ENCODE peak calls at places on chromosomes 16 and 17, in ten cellular contexts. R is dermis microvascular lymphatic vessel endothelial cell, C is psoas muscle, Z is mucosa of descending colon, I is D341Med, W is activated T-cell treated with anti-CD3 and anti-CD28 coated beads for 4 hours, S is T47D, V is H1, H is sciatic nerve, A is stromal cell of bone marrow. M is an unnamed sample.

GRCh38 chr16:73794936-73795335 is 501.7 kb upstream of the PSMD7 start:
- DNase-seq in R (no peak), C (peak; percentile 47), Z (no peak), I (no peak), W (no peak), S (no peak), V (no peak), H (no peak), A (no peak), M (no peak)

GRCh38 chr17:9968881-9969280 is 63.8 kb upstream of the RCVRN start:
- DNase-seq in R (no peak), C (no peak), Z (no peak), I (no peak), W (no peak), S (peak; percentile 15), V (no peak), H (no peak), A (no peak), M (no peak)

GRCh38 chr17:44280383-44280782 is 12.4 kb upstream of the SLC4A1 start:
- DNase-seq in R (no peak), C (no peak), Z (no peak), I (no peak), W (no peak), S (no peak), V (no peak), H (no peak), A (no peak), M (no peak)

GRCh38 chr17:30137158-30137557 is 20.5 kb downstream of the NSRP1 start:
- DNase-seq in R (no peak), C (no peak), Z (no peak), I (no peak), W (no peak), S (no peak), V (no peak), H (no peak), A (no peak), M (no peak)

GRCh38 chr16:69111831-69112230 is 6.4 kb downstream of the HAS3 start:
- DNase-seq in R (no peak), C (no peak), Z (no peak), I (no peak), W (no peak), S (no peak), V (no peak), H (peak; percentile 23), A (no peak), M (no peak)

GRCh38 chr17:76354747-76355310 is 1.1 kb upstream of the PRPSAP1 start:
- DNase-seq in R (no peak), C (no peak), Z (no peak), I (peak; percentile 33), W (no peak), S (no peak), V (peak; percentile 48), H (no peak), A (no peak), M (peak; percentile 27)

GRCh38 chr17:44147812-44148211 is 6.1 kb downstream of the HROB start:
- DNase-seq in R (no peak), C (no peak), Z (no peak), I (no peak), W (no peak), S (no peak), V (no peak), H (no peak), A (no peak), M (no peak)

GRCh38 chr17:3976675-3977171 is 12.5 kb upstream of the ATP2A3 start:
- DNase-seq in R (peak; percentile 86), C (peak; percentile 77), Z (peak; percentile 97), I (peak; percentile 17), W (no peak), S (no peak), V (no peak), H (no peak), A (no peak), M (no peak)

GRCh38 chr16:84136331-84137125 is 8.4 kb downstream of the HSDL1 start:
- DNase-seq in R (no peak), C (no peak), Z (no peak), I (no peak), W (no peak), S (no peak), V (no peak), H (no peak), A (no peak), M (peak; percentile 64)

GRCh38 chr17:68694791-68695485 is 93.8 kb upstream of the FAM20A start:
- DNase-seq in R (no peak), C (no peak), Z (no peak), I (no peak), W (no peak), S (no peak), V (no peak), H (no peak), A (no peak), M (no peak)

GRCh38 chr17:77253611-77254051 is 112.9 kb downstream of the SEC14L1 start:
- DNase-seq in R (no peak), C (no peak), Z (peak; percentile 12), I (peak; percentile 64), W (no peak), S (no peak), V (no peak), H (no peak), A (no peak), M (peak; percentile 72)

GRCh38 chr17:57459286-57459915 is 203.1 kb downstream of the MSI2 start:
- DNase-seq in R (peak; percentile 29), C (no peak), Z (no peak), I (no peak), W (no peak), S (no peak), V (no peak), H (no peak), A (no peak), M (peak; percentile 92)